ENCODE peak calls at places on chromosomes 1 and 21, in four cellular contexts. B is fibroblast of mammary gland, H is endothelial cell, M is uterus. K is an unnamed sample.

GRCh38 chr1:150362721-150363425 is 1.1 kb upstream of the RPRD2 start:
- DNase-seq in B (no peak), H (peak; percentile 8), M (peak; percentile 20), K (peak; percentile 25)

GRCh38 chr1:113981962-113982931 is 3.0 kb downstream of the OLFML3 start:
- DNase-seq in B (peak; percentile 90), H (no peak), M (peak; percentile 85), K (no peak)

GRCh38 chr1:244971524-244972216 is 107.3 kb upstream of the HNRNPU start:
- DNase-seq in B (no peak), H (no peak), M (no peak), K (no peak)

GRCh38 chr1:150981177-150981804 is 801 bp upstream of the ANXA9 start:
- DNase-seq in B (no peak), H (peak; percentile 55), M (peak; percentile 44), K (no peak)

GRCh38 chr1:42529724-42530161 is 66.7 kb downstream of the CCDC30 start:
- DNase-seq in B (peak; percentile 95), H (no peak), M (no peak), K (no peak)

GRCh38 chr1:27624467-27625233 is 10.3 kb downstream of the FGR start:
- DNase-seq in B (no peak), H (no peak), M (no peak), K (no peak)

GRCh38 chr1:116825735-116826438 is 71.7 kb downstream of the CD2 start:
- DNase-seq in B (no peak), H (no peak), M (no peak), K (no peak)

GRCh38 chr1:159917533-159917932 is 7.8 kb downstream of the TAGLN2 start:
- DNase-seq in B (no peak), H (no peak), M (no peak), K (no peak)

GRCh38 chr1:73623946-73624345 is 574.0 kb downstream of the LRRIQ3 start:
- DNase-seq in B (no peak), H (no peak), M (no peak), K (no peak)

GRCh38 chr1:206111528-206111927 is 5.7 kb downstream of the AVPR1B start:
- DNase-seq in B (peak; percentile 31), H (no peak), M (no peak), K (peak; percentile 32)

GRCh38 chr1:40256401-40257084 is 1.5 kb upstream of the ZMPSTE24 start:
- DNase-seq in B (no peak), H (no peak), M (no peak), K (no peak)

GRCh38 chr1:209800984-209801834 is 4.7 kb downstream of the IRF6 start:
- DNase-seq in B (peak; percentile 52), H (no peak), M (peak; percentile 36), K (no peak)

GRCh38 chr1:186927884-186928283 is 99.1 kb downstream of the PLA2G4A start:
- DNase-seq in B (no peak), H (no peak), M (no peak), K (no peak)

GRCh38 chr1:197235355-197235754 is 32.7 kb upstream of the CRB1 start:
- DNase-seq in B (peak; percentile 3), H (no peak), M (no peak), K (no peak)

GRCh38 chr1:182602945-182603645 is 1.1 kb downstream of the RGS16 start:
- DNase-seq in B (no peak), H (no peak), M (no peak), K (no peak)

GRCh38 chr21:42525228-42525604 is 11.6 kb downstream of the SLC37A1 start:
- DNase-seq in B (peak; percentile 28), H (no peak), M (no peak), K (no peak)

GRCh38 chr1:222095606-222096475 is 354.0 kb upstream of the DUSP10 start:
- DNase-seq in B (peak; percentile 21), H (peak; percentile 44), M (no peak), K (no peak)

GRCh38 chr1:39395357-39395831 is 96.0 kb upstream of the BMP8A start:
- DNase-seq in B (peak; percentile 79), H (no peak), M (no peak), K (no peak)

GRCh38 chr1:160413716-160414115 is 13.4 kb downstream of the VANGL2 start:
- DNase-seq in B (no peak), H (no peak), M (no peak), K (no peak)

GRCh38 chr1:229509576-229509975 is 1.4 kb upstream of the NUP133 start:
- DNase-seq in B (peak; percentile 69), H (no peak), M (no peak), K (no peak)

GRCh38 chr1:162391790-162392563 is 10.4 kb downstream of the C1orf226 start:
- DNase-seq in B (peak; percentile 61), H (no peak), M (no peak), K (peak; percentile 49)

GRCh38 chr1:104648269-104648691 is 898.6 kb downstream of the AMY1C start:
- DNase-seq in B (no peak), H (peak; percentile 12), M (no peak), K (no peak)

GRCh38 chr21:44892536-44893277 is 19.2 kb upstream of the PTTG1IP start:
- DNase-seq in B (peak; percentile 47), H (peak; percentile 80), M (no peak), K (no peak)

GRCh38 chr1:6141601-6142000 is 38.5 kb downstream of the CHD5 start:
- DNase-seq in B (no peak), H (no peak), M (no peak), K (no peak)

GRCh38 chr1:115953180-115953579 is 23.1 kb upstream of the SLC22A15 start:
- DNase-seq in B (no peak), H (no peak), M (no peak), K (no peak)

GRCh38 chr1:116826818-116827606 is 72.8 kb downstream of the CD2 start:
- DNase-seq in B (peak; percentile 39), H (no peak), M (no peak), K (no peak)

GRCh38 chr1:174215766-174216165 is 56.4 kb downstream of the RABGAP1L start:
- DNase-seq in B (no peak), H (no peak), M (no peak), K (no peak)

GRCh38 chr1:5555853-5556252 is 436.4 kb downstream of the NPHP4 start:
- DNase-seq in B (no peak), H (no peak), M (no peak), K (peak; percentile 54)

GRCh38 chr1:215523906-215524305 is 43.2 kb upstream of the KCTD3 start:
- DNase-seq in B (peak; percentile 77), H (no peak), M (no peak), K (no peak)

GRCh38 chr1:215529111-215529510 is 38.0 kb upstream of the KCTD3 start:
- DNase-seq in B (peak; percentile 65), H (no peak), M (no peak), K (no peak)

GRCh38 chr1:215529571-215529970 is 37.5 kb upstream of the KCTD3 start:
- DNase-seq in B (no peak), H (no peak), M (no peak), K (no peak)

GRCh38 chr1:215526147-215526845 is 40.8 kb upstream of the KCTD3 start:
- DNase-seq in B (peak; percentile 69), H (no peak), M (no peak), K (no peak)

DNA sequence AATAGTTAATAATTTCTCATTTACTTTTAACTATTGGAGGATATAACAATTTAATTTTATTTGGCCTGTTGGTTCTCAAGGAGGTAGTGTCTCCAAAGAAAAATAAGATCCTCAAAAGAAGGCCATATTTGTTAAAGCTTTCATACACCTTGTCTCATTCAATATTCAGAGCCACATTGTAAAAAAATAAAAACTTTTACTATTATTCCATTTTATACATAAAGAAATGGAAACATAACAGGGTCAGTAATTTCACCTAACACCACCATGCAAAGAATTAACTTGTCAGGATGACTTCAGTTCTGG is 40.3 kb upstream of the KCTD3 start:
- DNase-seq in B (no peak), H (no peak), M (no peak), K (no peak)
- TF ChIP-seq CTCF in B (no peak), H (peak; percentile 31), M (no peak), K (no peak)

GRCh38 chr1:153617677-153618076 is 1.6 kb upstream of the S100A14 start:
- DNase-seq in B (peak; percentile 60), H (peak; percentile 69), M (peak; percentile 71), K (peak; percentile 88)
- TF ChIP-seq CTCF in B (peak; percentile 51), H (no peak), M (peak; percentile 55), K (peak; percentile 70)

DNA sequence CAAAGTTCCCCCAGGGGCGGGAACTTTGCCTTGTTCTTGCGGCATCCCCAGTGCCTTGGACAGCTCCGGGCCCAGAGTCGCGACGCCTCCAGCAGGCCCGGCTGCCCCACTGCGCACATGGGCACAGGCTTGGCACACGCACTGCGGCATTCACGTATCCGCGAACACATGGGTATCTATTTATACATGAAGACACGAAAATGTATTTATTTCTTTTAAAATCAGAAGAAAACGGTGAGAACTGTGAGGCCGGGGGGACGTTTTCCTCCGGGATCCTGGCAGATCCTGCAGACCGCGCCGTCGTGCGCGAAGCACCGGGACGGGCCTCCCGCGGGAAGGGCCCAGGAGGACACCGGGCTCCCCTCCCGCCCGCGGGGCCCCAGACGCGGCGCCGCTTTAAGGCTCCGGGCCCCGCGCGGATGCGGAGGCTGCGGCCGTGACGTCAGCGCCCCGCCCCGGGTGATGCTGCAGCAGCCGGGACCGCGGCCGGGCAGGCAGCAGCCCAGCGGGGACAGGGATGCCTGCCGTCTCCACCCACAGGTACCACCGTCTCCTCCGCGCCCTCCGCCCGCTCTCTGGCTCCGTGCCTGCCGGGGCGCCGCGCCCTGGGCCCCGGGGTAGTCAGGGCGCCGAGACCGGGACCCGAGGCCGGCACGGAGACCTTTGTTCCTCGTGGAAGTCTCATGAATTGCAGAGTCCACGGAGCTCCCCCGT is at the start of gene SLC45A1:
- DNase-seq in B (peak; percentile 54), H (peak; percentile 56), M (peak; percentile 77), K (no peak)
- TF ChIP-seq CTCF in B (no peak), H (no peak), M (no peak), K (no peak)

GRCh38 chr1:213057264-213058059 is 6.4 kb downstream of the RPS6KC1 start:
- DNase-seq in B (no peak), H (no peak), M (no peak), K (no peak)

GRCh38 chr1:213060836-213061235 is 9.8 kb downstream of the RPS6KC1 start:
- DNase-seq in B (no peak), H (no peak), M (no peak), K (no peak)

GRCh38 chr1:213066363-213066762 is 15.3 kb downstream of the RPS6KC1 start:
- DNase-seq in B (no peak), H (no peak), M (no peak), K (no peak)

GRCh38 chr1:213065800-213066199 is 14.8 kb downstream of the RPS6KC1 start:
- DNase-seq in B (no peak), H (no peak), M (no peak), K (no peak)

DNA sequence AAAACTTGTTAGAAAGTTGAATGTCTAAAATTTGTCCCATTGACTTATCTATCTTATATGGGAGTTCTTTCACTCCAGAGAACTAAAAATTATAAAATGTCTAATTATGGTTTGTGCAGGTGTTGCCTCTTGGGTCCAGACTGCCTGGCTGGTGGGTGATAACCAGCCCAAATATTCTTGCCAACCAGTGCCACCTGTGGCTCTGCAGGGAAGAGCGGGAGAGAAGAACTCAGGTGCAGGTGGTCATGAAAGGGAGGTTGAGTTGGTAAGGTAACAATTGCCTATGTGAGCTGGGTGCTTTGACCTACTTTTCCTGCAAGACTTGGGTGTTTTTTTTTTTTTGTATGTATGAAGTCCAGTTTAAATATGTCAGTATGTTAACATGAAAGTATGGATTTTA is 10.2 kb downstream of the RPS6KC1 start:
- DNase-seq in B (no peak), H (no peak), M (no peak), K (no peak)
- TF ChIP-seq CTCF in B (no peak), H (no peak), M (no peak), K (no peak)

GRCh38 chr1:37922767-37923550 is 23.9 kb downstream of the INPP5B start:
- DNase-seq in B (no peak), H (no peak), M (no peak), K (no peak)
- TF ChIP-seq CTCF in B (no peak), H (no peak), M (no peak), K (no peak)